ENCODE peak calls at places on chromosomes 6 and 20, in seven cellular contexts. One of them, this sample, is unnamed. For H3K36me3, the result is how much of the 10 kb centered on the place peaks cover.

GRCh38 chr20:33664762-33665144 is 2.0 kb upstream of the ACTL10 start:
- DNase-seq in fibroblast of lung: no peak
- DNase-seq in body of pancreas: no peak
- DNase-seq in Caco-2: no peak
- DNase-seq in colonic mucosa: no peak
- DNase-seq in thyroid gland: no peak
- DNase-seq in psoas muscle: no peak
- DNase-seq in this sample: no peak

GRCh38 chr6:157984686-157985225 is 3.1 kb downstream of the SYNJ2 start:
- DNase-seq in fibroblast of lung: no peak
- DNase-seq in body of pancreas: no peak
- DNase-seq in Caco-2: no peak
- DNase-seq in colonic mucosa: no peak
- DNase-seq in thyroid gland: no peak
- DNase-seq in psoas muscle: no peak
- DNase-seq in this sample: no peak

GRCh38 chr20:35974256-35974655 is 5.9 kb downstream of the CNBD2 start:
- DNase-seq in fibroblast of lung: no peak
- DNase-seq in body of pancreas: no peak
- DNase-seq in Caco-2: no peak
- DNase-seq in colonic mucosa: no peak
- DNase-seq in thyroid gland: no peak
- DNase-seq in psoas muscle: no peak
- DNase-seq in this sample: no peak

GRCh38 chr6:38213275-38213674 is 393.7 kb downstream of the ZFAND3 start:
- DNase-seq in fibroblast of lung: no peak
- DNase-seq in body of pancreas: no peak
- DNase-seq in Caco-2: no peak
- DNase-seq in colonic mucosa: peak
- DNase-seq in thyroid gland: no peak
- DNase-seq in psoas muscle: no peak
- DNase-seq in this sample: peak

GRCh38 chr6:54877713-54878317 is 31.2 kb downstream of the FAM83B start:
- DNase-seq in fibroblast of lung: no peak
- DNase-seq in body of pancreas: no peak
- DNase-seq in Caco-2: no peak
- DNase-seq in colonic mucosa: no peak
- DNase-seq in thyroid gland: no peak
- DNase-seq in psoas muscle: no peak
- DNase-seq in this sample: no peak

GRCh38 chr20:805713-806112 is 27.8 kb upstream of the FAM110A start:
- DNase-seq in fibroblast of lung: peak
- DNase-seq in body of pancreas: no peak
- DNase-seq in Caco-2: no peak
- DNase-seq in colonic mucosa: no peak
- DNase-seq in thyroid gland: no peak
- DNase-seq in psoas muscle: no peak
- DNase-seq in this sample: peak

GRCh38 chr6:4192173-4192572 is 56.8 kb upstream of the ECI2 start:
- DNase-seq in fibroblast of lung: no peak
- DNase-seq in body of pancreas: no peak
- DNase-seq in Caco-2: no peak
- DNase-seq in colonic mucosa: no peak
- DNase-seq in thyroid gland: no peak
- DNase-seq in psoas muscle: no peak
- DNase-seq in this sample: peak

GRCh38 chr20:59634435-59635005 is 30.2 kb downstream of the PHACTR3 start:
- DNase-seq in fibroblast of lung: no peak
- DNase-seq in body of pancreas: no peak
- DNase-seq in Caco-2: peak
- DNase-seq in colonic mucosa: peak
- DNase-seq in thyroid gland: no peak
- DNase-seq in psoas muscle: no peak
- DNase-seq in this sample: no peak

GRCh38 chr20:4951299-4951698 is 50.0 kb downstream of the SLC23A2 start:
- DNase-seq in fibroblast of lung: peak
- DNase-seq in body of pancreas: no peak
- DNase-seq in Caco-2: no peak
- DNase-seq in colonic mucosa: no peak
- DNase-seq in thyroid gland: peak
- DNase-seq in psoas muscle: no peak
- DNase-seq in this sample: peak

GRCh38 chr6:116287668-116288282 is 8.0 kb upstream of the TSPYL1 start:
- DNase-seq in fibroblast of lung: peak
- DNase-seq in body of pancreas: no peak
- DNase-seq in Caco-2: no peak
- DNase-seq in colonic mucosa: no peak
- DNase-seq in thyroid gland: no peak
- DNase-seq in psoas muscle: no peak
- DNase-seq in this sample: peak

GRCh38 chr6:33298773-33299236 is at the start of gene RGL2:
- DNase-seq in fibroblast of lung: peak
- DNase-seq in body of pancreas: peak
- DNase-seq in Caco-2: peak
- DNase-seq in colonic mucosa: peak
- DNase-seq in thyroid gland: peak
- DNase-seq in psoas muscle: peak
- DNase-seq in this sample: peak

GRCh38 chr6:45163952-45164766 is 164.0 kb upstream of the RUNX2 start:
- DNase-seq in fibroblast of lung: no peak
- DNase-seq in body of pancreas: no peak
- DNase-seq in Caco-2: no peak
- DNase-seq in colonic mucosa: no peak
- DNase-seq in thyroid gland: no peak
- DNase-seq in psoas muscle: no peak
- DNase-seq in this sample: no peak

DNA sequence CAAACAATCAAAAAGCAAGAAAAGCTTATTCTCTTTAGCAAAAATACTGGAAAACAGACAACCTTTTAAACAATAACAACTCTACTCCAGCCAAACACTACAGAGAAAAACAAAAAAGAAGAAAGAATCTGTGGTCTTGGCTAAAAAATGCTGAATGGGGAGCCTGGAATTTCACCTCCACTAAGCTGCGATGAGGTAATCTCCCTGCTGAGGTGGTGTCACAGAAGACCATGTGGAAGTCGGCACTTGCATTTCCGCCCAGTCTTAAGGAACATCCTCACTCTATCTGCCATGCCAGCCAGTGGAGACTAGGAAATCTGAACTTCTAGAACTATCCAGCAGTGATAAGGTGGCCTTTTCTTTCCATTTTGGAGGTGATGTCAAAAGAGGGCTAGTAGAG is 1026.8 kb upstream of the EPHA7 start:
- DNase-seq in fibroblast of lung: no peak
- DNase-seq in body of pancreas: no peak
- DNase-seq in Caco-2: no peak
- DNase-seq in colonic mucosa: no peak
- DNase-seq in thyroid gland: no peak
- DNase-seq in psoas muscle: no peak
- DNase-seq in this sample: no peak
- H3K36me3 ChIP-seq in fibroblast of lung: under half
- H3K36me3 ChIP-seq in body of pancreas: under half
- H3K36me3 ChIP-seq in Caco-2: under half
- H3K36me3 ChIP-seq in colonic mucosa: under half
- H3K36me3 ChIP-seq in thyroid gland: under half
- H3K36me3 ChIP-seq in psoas muscle: under half
- H3K36me3 ChIP-seq in this sample: under half

DNA sequence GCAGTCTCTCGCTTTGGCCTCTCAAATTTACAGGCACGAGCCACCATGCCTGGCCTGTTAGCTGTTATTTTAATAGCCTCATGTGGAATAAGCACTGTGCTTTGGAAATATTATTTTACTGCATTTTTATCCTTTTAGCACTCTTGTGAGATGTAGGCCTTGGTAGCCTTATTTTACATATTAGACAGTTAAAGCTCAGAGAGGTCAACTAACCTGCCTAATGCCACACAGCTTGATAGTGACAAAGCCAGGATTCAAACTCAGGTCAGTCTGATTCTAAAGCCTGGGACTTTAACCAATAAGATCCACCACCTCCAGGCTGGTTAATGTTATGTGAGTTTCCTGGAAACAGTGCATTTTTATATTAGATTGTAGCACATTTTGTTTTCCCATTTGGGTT is 9.5 kb downstream of the TNFAIP3 start:
- DNase-seq in fibroblast of lung: no peak
- DNase-seq in body of pancreas: no peak
- DNase-seq in Caco-2: no peak
- DNase-seq in colonic mucosa: no peak
- DNase-seq in thyroid gland: no peak
- DNase-seq in psoas muscle: no peak
- DNase-seq in this sample: no peak
- H3K36me3 ChIP-seq in fibroblast of lung: under half
- H3K36me3 ChIP-seq in body of pancreas: under half
- H3K36me3 ChIP-seq in Caco-2: under half
- H3K36me3 ChIP-seq in colonic mucosa: half or more
- H3K36me3 ChIP-seq in thyroid gland: under half
- H3K36me3 ChIP-seq in psoas muscle: half or more
- H3K36me3 ChIP-seq in this sample: half or more

GRCh38 chr6:86045038-86045437 is 402.4 kb upstream of the SYNCRIP start:
- DNase-seq in fibroblast of lung: no peak
- DNase-seq in body of pancreas: no peak
- DNase-seq in Caco-2: no peak
- DNase-seq in colonic mucosa: no peak
- DNase-seq in thyroid gland: no peak
- DNase-seq in psoas muscle: no peak
- DNase-seq in this sample: no peak
- H3K36me3 ChIP-seq in fibroblast of lung: under half
- H3K36me3 ChIP-seq in body of pancreas: under half
- H3K36me3 ChIP-seq in Caco-2: under half
- H3K36me3 ChIP-seq in colonic mucosa: under half
- H3K36me3 ChIP-seq in thyroid gland: under half
- H3K36me3 ChIP-seq in psoas muscle: under half
- H3K36me3 ChIP-seq in this sample: under half

GRCh38 chr20:17641520-17641964 is 40.5 kb downstream of the RRBP1 start:
- DNase-seq in fibroblast of lung: no peak
- DNase-seq in body of pancreas: no peak
- DNase-seq in Caco-2: no peak
- DNase-seq in colonic mucosa: no peak
- DNase-seq in thyroid gland: no peak
- DNase-seq in psoas muscle: no peak
- DNase-seq in this sample: no peak
- H3K36me3 ChIP-seq in fibroblast of lung: half or more
- H3K36me3 ChIP-seq in body of pancreas: under half
- H3K36me3 ChIP-seq in Caco-2: under half
- H3K36me3 ChIP-seq in colonic mucosa: under half
- H3K36me3 ChIP-seq in thyroid gland: under half
- H3K36me3 ChIP-seq in psoas muscle: under half
- H3K36me3 ChIP-seq in this sample: half or more

GRCh38 chr20:51463998-51464397 is 78.5 kb downstream of the NFATC2 start:
- DNase-seq in fibroblast of lung: no peak
- DNase-seq in body of pancreas: no peak
- DNase-seq in Caco-2: peak
- DNase-seq in colonic mucosa: no peak
- DNase-seq in thyroid gland: no peak
- DNase-seq in psoas muscle: no peak
- DNase-seq in this sample: no peak

GRCh38 chr20:51461306-51461705 is 81.2 kb downstream of the NFATC2 start:
- DNase-seq in fibroblast of lung: no peak
- DNase-seq in body of pancreas: no peak
- DNase-seq in Caco-2: peak
- DNase-seq in colonic mucosa: no peak
- DNase-seq in thyroid gland: no peak
- DNase-seq in psoas muscle: no peak
- DNase-seq in this sample: no peak

GRCh38 chr20:51460569-51461265 is 81.8 kb downstream of the NFATC2 start:
- DNase-seq in fibroblast of lung: no peak
- DNase-seq in body of pancreas: no peak
- DNase-seq in Caco-2: peak
- DNase-seq in colonic mucosa: no peak
- DNase-seq in thyroid gland: peak
- DNase-seq in psoas muscle: no peak
- DNase-seq in this sample: no peak

GRCh38 chr20:51462566-51463276 is 79.8 kb downstream of the NFATC2 start:
- DNase-seq in fibroblast of lung: peak
- DNase-seq in body of pancreas: peak
- DNase-seq in Caco-2: peak
- DNase-seq in colonic mucosa: peak
- DNase-seq in thyroid gland: peak
- DNase-seq in psoas muscle: peak
- DNase-seq in this sample: peak

GRCh38 chr20:51463560-51463959 is 79.0 kb downstream of the NFATC2 start:
- DNase-seq in fibroblast of lung: no peak
- DNase-seq in body of pancreas: no peak
- DNase-seq in Caco-2: no peak
- DNase-seq in colonic mucosa: no peak
- DNase-seq in thyroid gland: no peak
- DNase-seq in psoas muscle: no peak
- DNase-seq in this sample: no peak
- H3K36me3 ChIP-seq in fibroblast of lung: under half
- H3K36me3 ChIP-seq in body of pancreas: under half
- H3K36me3 ChIP-seq in Caco-2: under half
- H3K36me3 ChIP-seq in colonic mucosa: under half
- H3K36me3 ChIP-seq in thyroid gland: under half
- H3K36me3 ChIP-seq in psoas muscle: under half
- H3K36me3 ChIP-seq in this sample: under half